ENCODE peak calls at places on chromosome 15, in ten cellular contexts. A, R, W, Q, H, U, X, P, G and F are unnamed samples.

GRCh38 chr15:62547584-62547983 is 382.5 kb upstream of the C2CD4B start:
- DNase-seq in X (no peak), R (peak), U (no peak), G (no peak), Q (no peak), H (no peak), W (no peak), P (no peak), A (no peak), F (no peak)

GRCh38 chr15:39591141-39591895 is 10.4 kb downstream of the THBS1 start:
- DNase-seq in U (no peak), Q (no peak), A (no peak), G (no peak), H (peak), W (peak), X (no peak), P (no peak), R (no peak), F (no peak)

GRCh38 chr15:75994220-75994619 is 18.0 kb downstream of the NRG4 start:
- DNase-seq in G (no peak), Q (no peak), H (no peak), X (no peak), A (no peak), W (no peak), P (no peak), U (no peak), R (no peak), F (no peak)

GRCh38 chr15:68921926-68922325 is 8.4 kb upstream of the SPESP1 start:
- DNase-seq in R (no peak), H (no peak), P (peak), A (no peak), G (no peak), Q (no peak), U (no peak), X (no peak), W (no peak), F (no peak)

GRCh38 chr15:85972805-85973540 is 106.7 kb upstream of the AGBL1 start:
- DNase-seq in Q (no peak), W (no peak), U (no peak), R (no peak), X (no peak), P (no peak), A (no peak), H (no peak), G (no peak), F (no peak)

GRCh38 chr15:39232512-39232911 is 348.4 kb upstream of the THBS1 start:
- DNase-seq in R (no peak), Q (no peak), H (peak), W (peak), G (no peak), U (no peak), P (peak), X (no peak), A (no peak), F (no peak)

GRCh38 chr15:39333393-39333792 is 247.5 kb upstream of the THBS1 start:
- DNase-seq in Q (no peak), G (no peak), R (no peak), H (no peak), P (no peak), U (no peak), W (no peak), A (no peak), X (no peak), F (no peak)

GRCh38 chr15:70271422-70272088 is 173.8 kb upstream of the TLE3 start:
- DNase-seq in P (peak), H (peak), G (no peak), A (peak), R (peak), W (peak), Q (no peak), U (peak), X (no peak), F (no peak)

GRCh38 chr15:48479751-48480150 is 148.5 kb downstream of the DUT start:
- DNase-seq in Q (no peak), P (no peak), W (no peak), G (no peak), X (no peak), H (no peak), A (no peak), R (no peak), U (no peak), F (no peak)

GRCh38 chr15:25803541-25803940 is 59.6 kb downstream of the ATP10A start:
- DNase-seq in U (no peak), H (no peak), P (no peak), W (no peak), G (no peak), Q (no peak), R (no peak), A (no peak), X (no peak), F (no peak)

GRCh38 chr15:57647071-57647790 is 55.5 kb downstream of the MYZAP start:
- DNase-seq in R (no peak), X (no peak), A (no peak), G (peak), P (no peak), U (no peak), Q (no peak), W (no peak), H (no peak), F (no peak)

GRCh38 chr15:74793135-74794028 is 11.5 kb downstream of the CSK start:
- DNase-seq in A (no peak), Q (no peak), W (no peak), G (no peak), R (no peak), X (no peak), U (no peak), P (peak), H (no peak), F (no peak)

GRCh38 chr15:74873036-74873755 is at the start of gene SCAMP2:
- DNase-seq in X (peak), W (peak), R (peak), U (peak), H (peak), A (peak), P (peak), G (peak), Q (peak), F (peak)

GRCh38 chr15:75869446-75869845 is 26.2 kb downstream of the UBE2Q2 start:
- DNase-seq in H (no peak), P (no peak), A (no peak), U (peak), W (no peak), X (no peak), R (no peak), G (no peak), Q (no peak), F (no peak)

GRCh38 chr15:59282515-59283337 is 76.1 kb downstream of the LDHAL6B start:
- DNase-seq in P (no peak), A (no peak), G (no peak), X (no peak), W (no peak), H (no peak), R (no peak), Q (no peak), U (no peak), F (no peak)

GRCh38 chr15:31169558-31169957 is 68.0 kb upstream of the TRPM1 start:
- DNase-seq in R (peak), Q (no peak), H (no peak), U (no peak), X (no peak), G (peak), P (no peak), A (no peak), W (no peak), F (no peak)

GRCh38 chr15:23857028-23857641 is 170.0 kb upstream of the NDN start:
- DNase-seq in P (no peak), W (peak), R (no peak), U (peak), G (no peak), A (peak), H (no peak), Q (peak), X (peak), F (no peak)

GRCh38 chr15:28890711-28891495 is 5.1 kb downstream of the APBA2 start:
- DNase-seq in H (no peak), X (no peak), P (no peak), R (no peak), G (no peak), A (no peak), Q (peak), U (no peak), W (no peak), F (peak)

GRCh38 chr15:70089692-70089971 is 8.1 kb downstream of the TLE3 start:
- DNase-seq in R (no peak), Q (no peak), X (no peak), U (no peak), H (no peak), A (no peak), G (no peak), W (no peak), P (no peak), F (peak)

GRCh38 chr15:33988384-33988783 is 20.1 kb downstream of the CHRM5 start:
- DNase-seq in R (no peak), Q (no peak), W (peak), H (no peak), A (no peak), U (no peak), G (no peak), P (no peak), X (no peak), F (no peak)

GRCh38 chr15:53752406-53752805 is 7.1 kb downstream of the WDR72 start:
- DNase-seq in R (no peak), W (no peak), Q (no peak), U (no peak), G (no peak), A (no peak), X (no peak), H (no peak), P (no peak), F (no peak)

GRCh38 chr15:45169608-45170480 is 17.9 kb downstream of the SHF start:
- DNase-seq in A (no peak), R (no peak), G (no peak), P (no peak), X (no peak), Q (no peak), W (no peak), H (no peak), U (peak), F (peak)

GRCh38 chr15:70213779-70214178 is 116.1 kb upstream of the TLE3 start:
- DNase-seq in H (no peak), Q (no peak), U (no peak), G (no peak), R (no peak), X (no peak), A (no peak), P (no peak), W (no peak), F (no peak)

GRCh38 chr15:60021589-60022378 is 17.7 kb downstream of the FOXB1 start:
- DNase-seq in X (no peak), P (no peak), U (no peak), A (no peak), Q (no peak), R (no peak), H (no peak), G (no peak), W (no peak), F (no peak)

GRCh38 chr15:69008056-69008455 is 6.4 kb upstream of the NOX5 start:
- DNase-seq in R (no peak), U (no peak), Q (no peak), H (no peak), W (no peak), P (no peak), G (no peak), A (no peak), X (no peak), F (no peak)

GRCh38 chr15:72227192-72227586 is 3.8 kb downstream of the PKM start:
- DNase-seq in X (no peak), P (peak), A (peak), G (no peak), U (no peak), Q (no peak), H (no peak), R (no peak), W (peak), F (no peak)

GRCh38 chr15:72229076-72229946 is 1.7 kb downstream of the PKM start:
- DNase-seq in H (no peak), U (no peak), W (peak), R (no peak), Q (no peak), G (no peak), A (no peak), X (peak), P (peak), F (no peak)

GRCh38 chr15:72229947-72230196 is 1.1 kb downstream of the PKM start:
- DNase-seq in H (no peak), R (no peak), Q (no peak), W (no peak), A (no peak), U (no peak), G (no peak), P (no peak), X (no peak), F (no peak)

GRCh38 chr15:72230197-72231065 is 559 bp downstream of the PKM start:
- DNase-seq in W (peak), H (peak), A (peak), X (peak), G (peak), Q (peak), R (peak), P (peak), U (peak), F (peak)

GRCh38 chr15:72227720-72228119 is 3.3 kb downstream of the PKM start:
- DNase-seq in R (no peak), P (no peak), G (no peak), H (no peak), W (no peak), X (no peak), A (no peak), U (no peak), Q (no peak), F (no peak)
- TF ChIP-seq CTCF in R (no peak), P (no peak), G (no peak), H (no peak), W (no peak), X (no peak), A (no peak), U (no peak), Q (no peak), F (no peak)

DNA sequence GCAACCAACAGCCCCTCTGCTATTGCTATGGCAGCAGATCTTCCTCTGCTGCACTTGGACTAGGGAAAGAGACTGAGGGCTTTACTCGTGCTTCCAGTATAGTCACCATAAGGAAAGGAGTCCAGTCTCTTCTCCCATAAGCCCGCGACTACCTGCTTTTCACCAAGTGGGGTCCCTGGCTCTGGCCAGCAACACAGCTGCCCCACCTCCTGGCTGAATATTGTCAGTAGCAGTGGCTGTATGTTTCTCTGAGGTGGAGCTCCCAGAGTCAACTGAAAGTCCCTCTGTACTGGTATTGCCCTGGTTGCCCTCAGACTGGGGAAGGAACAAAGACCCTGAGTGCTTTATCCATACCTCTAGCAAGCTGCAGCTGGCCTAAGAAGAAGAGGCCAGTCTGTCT is 719.6 kb downstream of the SQOR start:
- DNase-seq in G (no peak), P (no peak), W (no peak), H (no peak), U (no peak), X (no peak), R (no peak), Q (no peak), A (no peak), F (no peak)
- TF ChIP-seq CTCF in G (no peak), P (no peak), W (no peak), H (no peak), U (peak), X (no peak), R (no peak), Q (no peak), A (no peak), F (no peak)

DNA sequence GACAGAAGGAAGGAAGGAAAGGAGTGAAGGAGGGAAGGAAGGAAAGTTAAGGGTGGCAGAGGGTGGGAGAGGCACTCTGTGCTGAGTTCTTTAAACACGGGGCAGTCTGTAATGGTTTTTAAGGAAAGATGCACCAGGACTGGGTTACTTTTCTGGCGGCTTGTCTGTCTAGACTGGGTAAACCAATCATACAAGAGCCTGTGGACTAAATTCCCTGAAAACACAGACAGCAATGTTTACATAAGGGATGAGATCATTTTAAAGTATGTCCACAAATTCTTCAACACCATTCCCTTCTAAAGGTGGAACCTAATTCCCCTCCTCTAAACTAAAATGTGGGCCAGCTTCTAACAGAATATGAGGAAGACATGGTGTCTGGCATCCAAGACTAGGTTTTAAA is 235.5 kb upstream of the IGF1R start:
- DNase-seq in W (no peak), Q (no peak), X (no peak), P (no peak), U (no peak), G (no peak), A (no peak), H (no peak), R (no peak), F (no peak)
- TF ChIP-seq CTCF in W (no peak), Q (no peak), X (no peak), P (no peak), U (no peak), G (no peak), A (no peak), H (no peak), R (no peak), F (no peak)

DNA sequence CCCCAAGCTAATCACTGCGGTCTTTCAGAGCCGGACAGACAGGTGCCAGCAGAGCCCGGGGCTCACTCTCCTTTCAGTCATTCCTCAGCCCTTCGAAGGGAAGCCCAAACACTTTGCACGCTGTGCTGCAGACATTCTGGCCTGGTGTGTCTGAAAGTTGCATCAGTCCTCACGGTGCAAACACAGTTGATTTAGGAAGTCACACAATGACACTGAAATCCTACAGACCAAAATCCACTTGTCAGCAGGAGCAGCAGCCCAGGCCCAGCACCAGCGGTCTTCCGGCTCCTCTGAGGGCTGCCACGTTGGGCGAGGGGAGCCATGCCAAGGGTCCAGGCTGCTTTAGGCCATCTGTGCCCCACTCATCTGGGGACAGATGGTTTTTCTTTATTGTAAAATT is 61.6 kb downstream of the RGMA start:
- DNase-seq in H (no peak), X (no peak), R (peak), U (no peak), Q (no peak), P (no peak), G (no peak), A (no peak), W (no peak), F (no peak)
- TF ChIP-seq CTCF in H (no peak), X (no peak), R (no peak), U (no peak), Q (no peak), P (no peak), G (no peak), A (no peak), W (no peak), F (no peak)

GRCh38 chr15:95880630-95881029 is 449.9 kb upstream of the NR2F2 start:
- DNase-seq in G (no peak), X (no peak), A (no peak), P (no peak), H (no peak), Q (no peak), W (no peak), R (no peak), U (no peak), F (no peak)

GRCh38 chr15:95869920-95870319 is 460.6 kb upstream of the NR2F2 start:
- DNase-seq in P (no peak), A (no peak), R (no peak), Q (no peak), X (peak), U (no peak), G (no peak), H (no peak), W (no peak), F (no peak)

GRCh38 chr15:95872366-95872771 is 458.1 kb upstream of the NR2F2 start:
- DNase-seq in P (peak), U (no peak), G (no peak), X (no peak), Q (no peak), R (no peak), A (no peak), W (peak), H (peak), F (no peak)

GRCh38 chr15:95874625-95875024 is 455.9 kb upstream of the NR2F2 start:
- DNase-seq in W (no peak), U (no peak), P (no peak), R (no peak), X (peak), Q (no peak), G (no peak), A (no peak), H (no peak), F (no peak)

DNA sequence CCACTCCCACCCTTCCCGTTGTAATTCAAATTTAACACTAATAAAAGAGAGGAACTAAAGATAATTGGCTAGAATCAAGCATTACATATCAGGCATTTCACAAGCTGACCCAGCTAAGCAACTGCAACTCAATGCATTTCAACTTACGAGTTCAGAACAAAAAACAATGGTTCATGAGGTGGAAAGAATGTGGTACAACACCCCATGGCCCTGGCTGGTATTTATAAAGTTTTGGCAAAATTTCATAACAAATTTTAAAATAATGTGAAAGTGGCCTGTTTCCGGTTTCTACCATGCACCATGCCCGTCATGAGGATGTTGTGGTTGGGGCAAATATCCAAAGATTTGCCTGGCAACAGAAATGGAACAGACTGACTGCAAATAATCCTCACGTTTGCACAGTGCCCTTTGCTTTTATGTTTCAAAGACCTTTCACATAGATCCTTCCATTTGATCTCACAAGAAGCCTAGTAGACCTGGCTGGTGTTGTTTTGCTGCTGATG is 455.3 kb upstream of the NR2F2 start:
- DNase-seq in X (peak), R (peak), P (peak), G (no peak), U (no peak), H (peak), W (no peak), A (peak), Q (no peak), F (no peak)
- TF ChIP-seq CTCF in X (no peak), R (no peak), P (no peak), G (no peak), U (no peak), H (peak), W (no peak), A (peak), Q (no peak), F (peak)

DNA sequence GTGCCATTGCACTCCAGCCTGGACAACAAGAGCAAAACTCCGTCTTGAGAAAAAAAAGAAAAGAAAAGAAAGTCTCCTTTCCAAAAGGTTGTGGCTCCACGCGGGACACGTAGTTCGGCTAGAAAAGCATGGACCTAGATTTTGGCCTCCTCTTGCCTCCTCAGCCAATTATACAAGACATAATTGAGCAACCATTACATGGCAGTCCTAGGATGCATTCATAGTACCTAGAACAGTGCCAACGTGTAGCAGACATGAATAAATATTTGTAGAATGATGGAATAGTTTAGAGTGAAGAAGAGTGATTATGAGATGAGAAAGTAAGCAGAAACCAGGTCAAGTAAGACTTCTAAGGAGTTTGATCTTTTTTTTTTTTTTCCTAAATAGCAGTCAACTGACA is 112.5 kb downstream of the ZNF609 start:
- DNase-seq in W (no peak), G (no peak), A (no peak), Q (no peak), P (no peak), H (no peak), X (no peak), U (no peak), R (no peak), F (no peak)
- TF ChIP-seq CTCF in W (no peak), G (no peak), A (no peak), Q (no peak), P (no peak), H (no peak), X (no peak), U (no peak), R (no peak), F (no peak)

GRCh38 chr15:88897456-88898194 is 2.3 kb upstream of the HAPLN3 start:
- DNase-seq in H (no peak), G (no peak), X (peak), P (peak), R (peak), U (peak), A (peak), W (peak), Q (peak), F (no peak)
- TF ChIP-seq CTCF in H (peak), G (no peak), X (peak), P (peak), R (peak), U (peak), A (peak), W (peak), Q (peak), F (peak)